ENCODE peak calls at places on chromosomes 11 and 22, in ten cellular contexts. One of them, this sample, is unnamed.
A peak's percentile ranks its signal among the peaks of the same experiment; 100 is the strongest.

GRCh38 chr11:20353829-20354434 is 9.6 kb upstream of the HTATIP2 start:
- DNase-seq in left ventricle myocardium inferior: no peak
- DNase-seq in fibroblast of mammary gland: peak; percentile 57
- DNase-seq in A549: peak; percentile 44
- DNase-seq in tibial artery: no peak
- DNase-seq in tibial nerve: peak; percentile 21
- DNase-seq in Caco-2: peak; percentile 52
- DNase-seq in heart left ventricle: no peak
- DNase-seq in right lobe of liver: no peak
- DNase-seq in B cell: no peak
- DNase-seq in this sample: peak; percentile 52

GRCh38 chr11:12800032-12800671 is 125.9 kb downstream of the TEAD1 start:
- DNase-seq in left ventricle myocardium inferior: no peak
- DNase-seq in fibroblast of mammary gland: peak; percentile 64
- DNase-seq in A549: peak; percentile 80
- DNase-seq in tibial artery: no peak
- DNase-seq in tibial nerve: no peak
- DNase-seq in Caco-2: peak; percentile 82
- DNase-seq in heart left ventricle: no peak
- DNase-seq in right lobe of liver: no peak
- DNase-seq in B cell: no peak
- DNase-seq in this sample: peak; percentile 65

GRCh38 chr11:35785287-35786167 is 123.0 kb downstream of the TRIM44 start:
- DNase-seq in left ventricle myocardium inferior: no peak
- DNase-seq in fibroblast of mammary gland: no peak
- DNase-seq in A549: no peak
- DNase-seq in tibial artery: no peak
- DNase-seq in tibial nerve: no peak
- DNase-seq in Caco-2: peak; percentile 21
- DNase-seq in heart left ventricle: no peak
- DNase-seq in right lobe of liver: no peak
- DNase-seq in B cell: no peak
- DNase-seq in this sample: no peak

GRCh38 chr11:67313125-67313890 is 10.0 kb downstream of the SSH3 start:
- DNase-seq in left ventricle myocardium inferior: no peak
- DNase-seq in fibroblast of mammary gland: no peak
- DNase-seq in A549: no peak
- DNase-seq in tibial artery: no peak
- DNase-seq in tibial nerve: no peak
- DNase-seq in Caco-2: no peak
- DNase-seq in heart left ventricle: no peak
- DNase-seq in right lobe of liver: no peak
- DNase-seq in B cell: no peak
- DNase-seq in this sample: no peak

GRCh38 chr11:17986007-17986710 is 26.7 kb downstream of the SERGEF start:
- DNase-seq in left ventricle myocardium inferior: peak; percentile 28
- DNase-seq in fibroblast of mammary gland: peak; percentile 92
- DNase-seq in A549: no peak
- DNase-seq in tibial artery: no peak
- DNase-seq in tibial nerve: peak; percentile 12
- DNase-seq in Caco-2: no peak
- DNase-seq in heart left ventricle: no peak
- DNase-seq in right lobe of liver: no peak
- DNase-seq in B cell: no peak
- DNase-seq in this sample: no peak

GRCh38 chr11:76795936-76796441 is 12.8 kb downstream of the TSKU start:
- DNase-seq in left ventricle myocardium inferior: no peak
- DNase-seq in fibroblast of mammary gland: no peak
- DNase-seq in A549: no peak
- DNase-seq in tibial artery: no peak
- DNase-seq in tibial nerve: peak; percentile 4
- DNase-seq in Caco-2: no peak
- DNase-seq in heart left ventricle: peak; percentile 2
- DNase-seq in right lobe of liver: no peak
- DNase-seq in B cell: no peak
- DNase-seq in this sample: no peak

GRCh38 chr22:45548991-45549736 is 46.5 kb downstream of the FBLN1 start:
- DNase-seq in left ventricle myocardium inferior: peak; percentile 42
- DNase-seq in fibroblast of mammary gland: peak; percentile 98
- DNase-seq in A549: peak; percentile 90
- DNase-seq in tibial artery: peak; percentile 92
- DNase-seq in tibial nerve: peak; percentile 40
- DNase-seq in Caco-2: no peak
- DNase-seq in heart left ventricle: no peak
- DNase-seq in right lobe of liver: no peak
- DNase-seq in B cell: no peak
- DNase-seq in this sample: peak; percentile 69

GRCh38 chr11:99693941-99694492 is 673.3 kb downstream of the CNTN5 start:
- DNase-seq in left ventricle myocardium inferior: no peak
- DNase-seq in fibroblast of mammary gland: peak; percentile 66
- DNase-seq in A549: peak; percentile 8
- DNase-seq in tibial artery: no peak
- DNase-seq in tibial nerve: no peak
- DNase-seq in Caco-2: no peak
- DNase-seq in heart left ventricle: no peak
- DNase-seq in right lobe of liver: no peak
- DNase-seq in B cell: no peak
- DNase-seq in this sample: peak; percentile 8

GRCh38 chr11:55714982-55715888 is 53.2 kb downstream of the OR4C6 start:
- DNase-seq in left ventricle myocardium inferior: no peak
- DNase-seq in fibroblast of mammary gland: no peak
- DNase-seq in A549: no peak
- DNase-seq in tibial artery: no peak
- DNase-seq in tibial nerve: no peak
- DNase-seq in Caco-2: peak; percentile 64
- DNase-seq in heart left ventricle: no peak
- DNase-seq in right lobe of liver: no peak
- DNase-seq in B cell: no peak
- DNase-seq in this sample: peak; percentile 16

GRCh38 chr11:19803506-19803998 is 90.9 kb downstream of the NAV2 start:
- DNase-seq in left ventricle myocardium inferior: no peak
- DNase-seq in fibroblast of mammary gland: no peak
- DNase-seq in A549: no peak
- DNase-seq in tibial artery: no peak
- DNase-seq in tibial nerve: no peak
- DNase-seq in Caco-2: peak; percentile 43
- DNase-seq in heart left ventricle: no peak
- DNase-seq in right lobe of liver: no peak
- DNase-seq in B cell: no peak
- DNase-seq in this sample: peak; percentile 68

GRCh38 chr22:34019190-34019845 is 99.0 kb upstream of the LARGE1 start:
- DNase-seq in left ventricle myocardium inferior: no peak
- DNase-seq in fibroblast of mammary gland: no peak
- DNase-seq in A549: no peak
- DNase-seq in tibial artery: no peak
- DNase-seq in tibial nerve: no peak
- DNase-seq in Caco-2: no peak
- DNase-seq in heart left ventricle: no peak
- DNase-seq in right lobe of liver: peak; percentile 22
- DNase-seq in B cell: no peak
- DNase-seq in this sample: no peak

GRCh38 chr11:129589190-129589589 is 213.5 kb downstream of the BARX2 start:
- DNase-seq in left ventricle myocardium inferior: no peak
- DNase-seq in fibroblast of mammary gland: no peak
- DNase-seq in A549: no peak
- DNase-seq in tibial artery: no peak
- DNase-seq in tibial nerve: no peak
- DNase-seq in Caco-2: no peak
- DNase-seq in heart left ventricle: no peak
- DNase-seq in right lobe of liver: no peak
- DNase-seq in B cell: no peak
- DNase-seq in this sample: no peak

GRCh38 chr11:66844496-66845142 is 1.4 kb downstream of the RCE1 start:
- DNase-seq in left ventricle myocardium inferior: no peak
- DNase-seq in fibroblast of mammary gland: no peak
- DNase-seq in A549: no peak
- DNase-seq in tibial artery: no peak
- DNase-seq in tibial nerve: no peak
- DNase-seq in Caco-2: no peak
- DNase-seq in heart left ventricle: no peak
- DNase-seq in right lobe of liver: peak; percentile 36
- DNase-seq in B cell: no peak
- DNase-seq in this sample: no peak

GRCh38 chr11:69161117-69161407 is 5.3 kb downstream of the SMIM38 start:
- DNase-seq in left ventricle myocardium inferior: no peak
- DNase-seq in fibroblast of mammary gland: no peak
- DNase-seq in A549: no peak
- DNase-seq in tibial artery: peak; percentile 6
- DNase-seq in tibial nerve: no peak
- DNase-seq in Caco-2: no peak
- DNase-seq in heart left ventricle: peak; percentile 54
- DNase-seq in right lobe of liver: no peak
- DNase-seq in B cell: peak; percentile 19
- DNase-seq in this sample: no peak

GRCh38 chr22:24592846-24593809 is at the start of gene LRRC75B:
- DNase-seq in left ventricle myocardium inferior: peak; percentile 93
- DNase-seq in fibroblast of mammary gland: peak; percentile 83
- DNase-seq in A549: peak; percentile 80
- DNase-seq in tibial artery: peak; percentile 95
- DNase-seq in tibial nerve: peak; percentile 86
- DNase-seq in Caco-2: peak; percentile 95
- DNase-seq in heart left ventricle: peak; percentile 88
- DNase-seq in right lobe of liver: peak; percentile 95
- DNase-seq in B cell: no peak
- DNase-seq in this sample: peak; percentile 84

GRCh38 chr22:50435701-50436115 is 39.1 kb downstream of the SBF1 start:
- DNase-seq in left ventricle myocardium inferior: no peak
- DNase-seq in fibroblast of mammary gland: no peak
- DNase-seq in A549: no peak
- DNase-seq in tibial artery: no peak
- DNase-seq in tibial nerve: no peak
- DNase-seq in Caco-2: no peak
- DNase-seq in heart left ventricle: no peak
- DNase-seq in right lobe of liver: no peak
- DNase-seq in B cell: no peak
- DNase-seq in this sample: no peak

GRCh38 chr11:64007160-64007628 is 21.0 kb downstream of the OTUB1 start:
- DNase-seq in left ventricle myocardium inferior: no peak
- DNase-seq in fibroblast of mammary gland: peak; percentile 46
- DNase-seq in A549: peak; percentile 61
- DNase-seq in tibial artery: no peak
- DNase-seq in tibial nerve: no peak
- DNase-seq in Caco-2: no peak
- DNase-seq in heart left ventricle: no peak
- DNase-seq in right lobe of liver: peak; percentile 35
- DNase-seq in B cell: no peak
- DNase-seq in this sample: peak; percentile 35
- TF ChIP-seq CTCF in left ventricle myocardium inferior: no peak
- TF ChIP-seq CTCF in fibroblast of mammary gland: no peak
- TF ChIP-seq CTCF in A549: no peak
- TF ChIP-seq CTCF in tibial artery: no peak
- TF ChIP-seq CTCF in tibial nerve: no peak
- TF ChIP-seq CTCF in Caco-2: peak; percentile 11
- TF ChIP-seq CTCF in heart left ventricle: no peak
- TF ChIP-seq CTCF in right lobe of liver: no peak
- TF ChIP-seq CTCF in B cell: no peak
- TF ChIP-seq CTCF in this sample: no peak

GRCh38 chr11:43810929-43811596 is 69.6 kb upstream of the ALKBH3 start:
- DNase-seq in left ventricle myocardium inferior: no peak
- DNase-seq in fibroblast of mammary gland: peak; percentile 20
- DNase-seq in A549: no peak
- DNase-seq in tibial artery: no peak
- DNase-seq in tibial nerve: no peak
- DNase-seq in Caco-2: peak; percentile 4
- DNase-seq in heart left ventricle: no peak
- DNase-seq in right lobe of liver: no peak
- DNase-seq in B cell: no peak
- DNase-seq in this sample: no peak
- TF ChIP-seq CTCF in left ventricle myocardium inferior: peak; percentile 64
- TF ChIP-seq CTCF in fibroblast of mammary gland: peak; percentile 38
- TF ChIP-seq CTCF in A549: peak; percentile 5
- TF ChIP-seq CTCF in tibial artery: peak; percentile 36
- TF ChIP-seq CTCF in tibial nerve: no peak
- TF ChIP-seq CTCF in Caco-2: peak; percentile 46
- TF ChIP-seq CTCF in heart left ventricle: peak; percentile 47
- TF ChIP-seq CTCF in right lobe of liver: no peak
- TF ChIP-seq CTCF in B cell: no peak
- TF ChIP-seq CTCF in this sample: no peak

GRCh38 chr22:41022470-41023298 is 69.7 kb upstream of the EP300 start:
- DNase-seq in left ventricle myocardium inferior: peak; percentile 93
- DNase-seq in fibroblast of mammary gland: peak; percentile 78
- DNase-seq in A549: peak; percentile 52
- DNase-seq in tibial artery: peak; percentile 96
- DNase-seq in tibial nerve: peak; percentile 89
- DNase-seq in Caco-2: peak; percentile 98
- DNase-seq in heart left ventricle: peak; percentile 93
- DNase-seq in right lobe of liver: peak; percentile 89
- DNase-seq in B cell: peak; percentile 87
- DNase-seq in this sample: peak; percentile 94
- TF ChIP-seq CTCF in left ventricle myocardium inferior: no peak
- TF ChIP-seq CTCF in fibroblast of mammary gland: no peak
- TF ChIP-seq CTCF in A549: no peak
- TF ChIP-seq CTCF in tibial artery: no peak
- TF ChIP-seq CTCF in tibial nerve: no peak
- TF ChIP-seq CTCF in Caco-2: no peak
- TF ChIP-seq CTCF in heart left ventricle: no peak
- TF ChIP-seq CTCF in right lobe of liver: no peak
- TF ChIP-seq CTCF in B cell: no peak
- TF ChIP-seq CTCF in this sample: no peak

GRCh38 chr11:2482199-2482598 is 37.4 kb downstream of the KCNQ1 start:
- DNase-seq in left ventricle myocardium inferior: no peak
- DNase-seq in fibroblast of mammary gland: no peak
- DNase-seq in A549: no peak
- DNase-seq in tibial artery: no peak
- DNase-seq in tibial nerve: no peak
- DNase-seq in Caco-2: no peak
- DNase-seq in heart left ventricle: no peak
- DNase-seq in right lobe of liver: no peak
- DNase-seq in B cell: no peak
- DNase-seq in this sample: no peak
- TF ChIP-seq CTCF in left ventricle myocardium inferior: no peak
- TF ChIP-seq CTCF in fibroblast of mammary gland: no peak
- TF ChIP-seq CTCF in A549: no peak
- TF ChIP-seq CTCF in tibial artery: no peak
- TF ChIP-seq CTCF in tibial nerve: no peak
- TF ChIP-seq CTCF in Caco-2: no peak
- TF ChIP-seq CTCF in heart left ventricle: no peak
- TF ChIP-seq CTCF in right lobe of liver: no peak
- TF ChIP-seq CTCF in B cell: no peak
- TF ChIP-seq CTCF in this sample: no peak

DNA sequence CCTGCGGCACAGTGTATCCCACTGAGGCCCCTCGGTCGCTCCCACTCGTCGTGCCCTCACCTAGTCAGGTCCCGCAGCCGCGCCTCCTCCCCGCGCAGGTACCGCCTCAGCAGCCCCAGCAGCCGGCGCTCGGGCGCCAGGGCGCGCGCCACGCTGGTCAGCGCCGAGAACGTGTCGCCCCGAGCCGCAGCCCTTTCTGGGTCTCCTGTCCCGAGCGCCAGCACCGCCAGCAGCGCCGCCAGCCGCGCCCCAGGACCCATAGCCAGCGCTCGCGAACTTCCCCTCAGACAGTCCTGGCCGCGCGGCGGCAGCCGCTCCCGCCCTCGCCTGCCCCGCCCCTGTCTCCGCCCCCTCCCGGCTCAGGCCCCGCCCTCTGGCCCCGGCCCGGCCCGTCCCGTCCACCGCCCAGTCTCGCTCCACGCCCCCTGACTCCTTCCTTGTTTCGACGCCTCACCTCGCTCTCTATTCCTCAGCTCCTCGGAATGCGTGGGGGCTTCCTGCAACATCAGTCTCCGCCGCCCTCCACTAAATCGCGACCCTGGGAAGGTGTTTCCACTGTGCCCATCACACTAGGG is at the start of gene P4HA3:
- DNase-seq in left ventricle myocardium inferior: peak; percentile 69
- DNase-seq in fibroblast of mammary gland: peak; percentile 44
- DNase-seq in A549: peak; percentile 77
- DNase-seq in tibial artery: peak; percentile 81
- DNase-seq in tibial nerve: peak; percentile 24
- DNase-seq in Caco-2: peak; percentile 90
- DNase-seq in heart left ventricle: peak; percentile 68
- DNase-seq in right lobe of liver: peak; percentile 79
- DNase-seq in B cell: no peak
- DNase-seq in this sample: peak; percentile 64
- TF ChIP-seq CTCF in left ventricle myocardium inferior: no peak
- TF ChIP-seq CTCF in fibroblast of mammary gland: no peak
- TF ChIP-seq CTCF in A549: peak; percentile 29
- TF ChIP-seq CTCF in tibial artery: no peak
- TF ChIP-seq CTCF in tibial nerve: no peak
- TF ChIP-seq CTCF in Caco-2: peak; percentile 13
- TF ChIP-seq CTCF in heart left ventricle: no peak
- TF ChIP-seq CTCF in right lobe of liver: no peak
- TF ChIP-seq CTCF in B cell: no peak
- TF ChIP-seq CTCF in this sample: no peak

This sample was measured in Calu3.